ENCODE peak calls at places on chromosomes 2 and 18, in four cellular contexts. C is right atrium auricular region, A is AG09309, Q is astrocyte of the spinal cord. U is an unnamed sample.

GRCh38 chr2:15260196-15260595 is 300.9 kb downstream of the NBAS start:
- DNase-seq in C (no peak), A (no peak), Q (no peak), U (no peak)

GRCh38 chr2:177244244-177244771 is 20.2 kb downstream of the NFE2L2 start:
- DNase-seq in C (no peak), A (no peak), Q (no peak), U (no peak)

GRCh38 chr2:205557873-205558272 is 124.4 kb upstream of the NRP2 start:
- DNase-seq in C (no peak), A (no peak), Q (no peak), U (no peak)

GRCh38 chr2:41782306-41783158 is 265.3 kb upstream of the PKDCC start:
- DNase-seq in C (no peak), A (no peak), Q (peak; percentile 54), U (peak; percentile 54)

GRCh38 chr2:32865399-32866068 is 81.2 kb upstream of the LTBP1 start:
- DNase-seq in C (no peak), A (peak; percentile 92), Q (peak; percentile 88), U (peak; percentile 91)

GRCh38 chr2:194090251-194090905 is 1566.6 kb upstream of the SLC39A10 start:
- DNase-seq in C (no peak), A (no peak), Q (no peak), U (no peak)

GRCh38 chr18:3688682-3689081 is 238.7 kb downstream of the TGIF1 start:
- DNase-seq in C (no peak), A (peak; percentile 90), Q (peak; percentile 98), U (peak; percentile 64)

GRCh38 chr2:48529189-48529588 is 765 bp upstream of the STON1 start:
- DNase-seq in C (no peak), A (no peak), Q (no peak), U (no peak)

GRCh38 chr2:165164201-165164600 is 39.6 kb downstream of the SCN3A start:
- DNase-seq in C (no peak), A (no peak), Q (peak; percentile 57), U (no peak)

GRCh38 chr2:232533944-232534710 is 5.4 kb upstream of the CHRNG start:
- DNase-seq in C (no peak), A (no peak), Q (peak; percentile 45), U (no peak)

GRCh38 chr18:6255121-6255742 is 159.5 kb downstream of the L3MBTL4 start:
- DNase-seq in C (no peak), A (no peak), Q (no peak), U (no peak)

GRCh38 chr18:73947180-73947989 is 200.2 kb downstream of the FBXO15 start:
- DNase-seq in C (no peak), A (no peak), Q (peak; percentile 34), U (no peak)

GRCh38 chr18:68083776-68084175 is 567.3 kb upstream of the DSEL start:
- DNase-seq in C (no peak), A (no peak), Q (peak; percentile 22), U (no peak)

GRCh38 chr2:54306561-54306960 is 50.5 kb upstream of the TSPYL6 start:
- DNase-seq in C (no peak), A (no peak), Q (peak; percentile 64), U (peak; percentile 77)

GRCh38 chr2:160388464-160389263 is 104.9 kb downstream of the RBMS1 start:
- DNase-seq in C (no peak), A (no peak), Q (no peak), U (no peak)

GRCh38 chr18:41906528-41907256 is 48.3 kb upstream of the PIK3C3 start:
- DNase-seq in C (no peak), A (peak; percentile 29), Q (peak; percentile 77), U (peak; percentile 68)

GRCh38 chr2:163735692-163736432 is at the start of gene FIGN:
- DNase-seq in C (peak; percentile 87), A (peak; percentile 61), Q (peak; percentile 91), U (peak; percentile 82)

GRCh38 chr2:174026122-174026845 is 61.1 kb upstream of the SP3 start:
- DNase-seq in C (no peak), A (no peak), Q (peak; percentile 69), U (no peak)

GRCh38 chr18:48123324-48123723 is 192.9 kb upstream of the SMAD2 start:
- DNase-seq in C (no peak), A (no peak), Q (no peak), U (no peak)

GRCh38 chr2:58845011-58845410 is 603.9 kb upstream of the FANCL start:
- DNase-seq in C (no peak), A (no peak), Q (no peak), U (no peak)

GRCh38 chr2:126749537-126749936 is 93.6 kb downstream of the GYPC start:
- DNase-seq in C (peak; percentile 32), A (no peak), Q (no peak), U (no peak)

GRCh38 chr2:31233216-31233615 is 736 bp upstream of the EHD3 start:
- DNase-seq in C (peak; percentile 21), A (no peak), Q (peak; percentile 11), U (peak; percentile 19)
- H3K4me3 ChIP-seq in C (no peak overlapping the region), A (no peak overlapping the region), Q (no peak overlapping the region), U (no peak overlapping the region)

DNA sequence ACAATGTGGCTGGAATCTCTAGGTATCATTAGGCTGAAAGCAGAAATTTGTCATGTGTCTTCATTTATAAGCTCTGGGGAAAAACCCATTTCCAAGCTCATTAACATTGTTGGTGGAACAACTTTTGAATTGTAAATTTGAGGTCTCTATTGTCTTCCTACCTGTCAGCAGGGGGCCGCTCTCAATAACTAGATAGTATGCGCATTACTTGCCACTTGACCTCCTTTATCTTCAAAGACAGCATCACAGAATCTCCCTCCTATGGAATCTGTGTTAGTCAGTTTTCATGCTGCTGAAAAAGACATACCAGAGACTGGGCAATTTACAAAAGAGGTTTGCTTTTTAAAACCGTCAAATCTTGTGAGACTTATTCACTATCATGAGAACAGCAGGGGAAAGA is 223.1 kb downstream of the CALCRL start:
- DNase-seq in C (no peak), A (no peak), Q (no peak), U (no peak)
- H3K4me3 ChIP-seq in C (no peak overlapping the region), A (no peak overlapping the region), Q (no peak overlapping the region), U (no peak overlapping the region)

DNA sequence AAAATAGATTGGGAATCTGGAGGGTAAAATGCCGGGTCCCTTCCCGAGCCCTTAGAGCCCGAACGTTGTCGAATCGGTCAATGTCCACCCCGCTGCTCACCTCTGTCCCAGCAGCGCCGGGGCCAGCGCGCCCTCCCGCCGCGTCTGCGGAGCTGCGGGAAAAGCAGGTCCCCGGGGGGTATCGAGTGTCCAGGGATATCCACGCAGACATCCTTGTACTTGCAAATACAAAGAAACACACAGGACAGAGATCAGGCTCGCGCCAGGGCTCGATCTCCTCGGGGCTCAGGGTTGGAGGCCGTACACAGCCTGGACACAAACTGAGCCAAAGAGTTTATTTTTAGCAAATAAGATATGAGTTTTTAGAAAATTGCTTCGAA is 2.3 kb upstream of the GATA6 start:
- DNase-seq in C (peak; percentile 73), A (no peak), Q (no peak), U (no peak)
- H3K4me3 ChIP-seq in C (peak overlapping the region; percentile 87), A (no peak overlapping the region), Q (no peak overlapping the region), U (no peak overlapping the region)

GRCh38 chr2:152336103-152336853 is 1.3 kb downstream of the FMNL2 start:
- DNase-seq in C (peak; percentile 75), A (no peak), Q (peak; percentile 55), U (peak; percentile 59)

GRCh38 chr2:152335016-152335850 is at the start of gene FMNL2:
- DNase-seq in C (peak; percentile 88), A (no peak), Q (peak; percentile 85), U (peak; percentile 86)

GRCh38 chr2:152336854-152337510 is 2.0 kb downstream of the FMNL2 start:
- DNase-seq in C (peak; percentile 66), A (no peak), Q (peak; percentile 75), U (peak; percentile 34)

GRCh38 chr2:152335851-152336102 is 803 bp downstream of the FMNL2 start:
- DNase-seq in C (no peak), A (no peak), Q (no peak), U (no peak)

DNA sequence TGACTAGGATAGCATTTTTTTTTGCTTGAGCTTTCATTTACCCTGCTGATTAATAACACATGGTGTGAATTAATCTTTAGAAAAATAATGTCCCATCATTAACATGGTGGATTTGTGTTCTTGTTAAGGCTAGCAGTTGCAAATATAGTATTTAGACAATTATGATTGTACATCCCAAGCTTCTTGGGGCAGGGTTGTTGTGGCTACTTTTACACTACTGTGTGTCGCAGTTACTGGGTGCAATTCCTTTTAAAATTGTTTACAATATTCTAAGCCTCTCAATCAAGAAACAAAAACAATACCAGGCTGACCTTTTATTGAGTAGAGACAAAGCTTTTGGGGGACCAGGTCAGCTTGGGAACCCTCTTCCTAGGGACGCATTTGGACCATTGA is 2.5 kb downstream of the FMNL2 start:
- DNase-seq in C (no peak), A (no peak), Q (no peak), U (no peak)
- H3K4me3 ChIP-seq in C (no peak overlapping the region), A (no peak overlapping the region), Q (peak overlapping the region; percentile 69), U (peak overlapping the region; percentile 69)

DNA sequence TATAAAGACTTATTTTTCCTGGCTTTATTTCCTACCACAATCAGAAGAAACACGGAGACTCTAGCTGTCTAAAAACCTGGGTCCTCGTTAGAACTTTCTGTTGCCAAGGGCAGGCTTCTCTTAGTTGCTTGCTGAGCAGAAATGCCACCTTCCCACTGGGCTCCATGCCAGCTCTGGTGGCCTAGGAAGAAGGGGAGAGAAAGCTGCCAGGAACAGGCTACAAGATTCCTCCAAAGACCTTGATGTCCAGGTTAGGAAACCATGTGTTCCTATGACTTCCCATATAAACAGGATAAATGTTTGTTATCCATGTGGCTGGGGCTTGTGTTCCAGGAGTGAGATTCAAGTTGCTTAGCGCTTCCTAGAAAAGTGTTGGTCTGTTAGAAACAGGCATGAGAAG is 17.9 kb upstream of the TMEM18 start:
- DNase-seq in C (no peak), A (no peak), Q (no peak), U (no peak)
- H3K4me3 ChIP-seq in C (no peak overlapping the region), A (no peak overlapping the region), Q (no peak overlapping the region), U (no peak overlapping the region)

GRCh38 chr2:110675679-110676078 is 2.2 kb downstream of the BUB1 start:
- DNase-seq in C (no peak), A (no peak), Q (no peak), U (no peak)

GRCh38 chr2:110677080-110677479 is 783 bp downstream of the BUB1 start:
- DNase-seq in C (no peak), A (no peak), Q (no peak), U (no peak)

GRCh38 chr2:110673201-110673600 is 4.7 kb downstream of the BUB1 start:
- DNase-seq in C (no peak), A (no peak), Q (no peak), U (no peak)

GRCh38 chr2:110677530-110678456 is at the start of gene BUB1:
- DNase-seq in C (peak; percentile 97), A (peak; percentile 84), Q (peak; percentile 98), U (peak; percentile 97)

GRCh38 chr2:110674620-110675555 is 3.0 kb downstream of the BUB1 start:
- DNase-seq in C (no peak), A (no peak), Q (peak; percentile 48), U (peak; percentile 67)
- H3K4me3 ChIP-seq in C (no peak overlapping the region), A (no peak overlapping the region), Q (no peak overlapping the region), U (no peak overlapping the region)

GRCh38 chr2:200309296-200309846 is 2.9 kb downstream of the SPATS2L start:
- DNase-seq in C (no peak), A (no peak), Q (no peak), U (peak; percentile 41)
- H3K4me3 ChIP-seq in C (no peak overlapping the region), A (no peak overlapping the region), Q (peak overlapping the region; percentile 73), U (no peak overlapping the region)

U was measured in epithelial cell of esophagus.